ENCODE peak calls at places on chromosomes 4 and X, in five cellular contexts. H is tibial artery, G is GM12878, K is colonic mucosa, Y is fibroblast of lung. D is an unnamed sample.
A peak's percentile ranks its signal among the peaks of the same experiment; 100 is the strongest.

GRCh38 chr4:103915224-103915869 is 195.6 kb upstream of the TACR3 start:
- DNase-seq in H (no peak), G (peak; percentile 16), K (no peak), Y (peak; percentile 17), D (no peak)

GRCh38 chr4:127165971-127166370 is 466.8 kb upstream of the INTU start:
- DNase-seq in H (no peak), G (no peak), K (no peak), Y (no peak), D (no peak)

GRCh38 chr4:36385951-36386561 is 104.6 kb downstream of the DTHD1 start:
- DNase-seq in H (no peak), G (peak; percentile 63), K (no peak), Y (no peak), D (no peak)

GRCh38 chrX:49251325-49251724 is 13.2 kb downstream of the FOXP3 start:
- DNase-seq in H (no peak), G (no peak), K (no peak), Y (no peak), D (no peak)

GRCh38 chrX:38138157-38138556 is 82.5 kb downstream of the SRPX start:
- DNase-seq in H (no peak), G (no peak), K (no peak), Y (no peak), D (no peak)

GRCh38 chrX:111568817-111569216 is 57.4 kb downstream of the SERTM2 start:
- DNase-seq in H (no peak), G (no peak), K (no peak), Y (no peak), D (no peak)

GRCh38 chr4:38155589-38156294 is 195.5 kb downstream of the PTTG2 start:
- DNase-seq in H (no peak), G (no peak), K (peak; percentile 38), Y (peak; percentile 37), D (no peak)

GRCh38 chr4:135672202-135672601 is 1470.6 kb upstream of the PABPC4L start:
- DNase-seq in H (no peak), G (no peak), K (no peak), Y (no peak), D (no peak)

GRCh38 chr4:188037003-188037713 is 41.6 kb downstream of the ZFP42 start:
- DNase-seq in H (no peak), G (no peak), K (no peak), Y (peak; percentile 17), D (no peak)

GRCh38 chrX:97389761-97390192 is 506.1 kb downstream of the RPA4 start:
- DNase-seq in H (no peak), G (no peak), K (no peak), Y (peak; percentile 83), D (no peak)

GRCh38 chr4:16019666-16020065 is 56.7 kb upstream of the FGFBP2 start:
- DNase-seq in H (no peak), G (no peak), K (no peak), Y (no peak), D (no peak)

GRCh38 chr4:75919914-75920313 is 17.7 kb upstream of the PPEF2 start:
- DNase-seq in H (no peak), G (no peak), K (peak; percentile 84), Y (peak; percentile 74), D (no peak)

GRCh38 chr4:98283219-98284199 is 22.3 kb downstream of the RAP1GDS1 start:
- DNase-seq in H (no peak), G (no peak), K (no peak), Y (peak; percentile 66), D (no peak)

GRCh38 chrX:40154229-40154852 is 56.6 kb upstream of the BCOR start:
- DNase-seq in H (no peak), G (no peak), K (peak; percentile 25), Y (peak; percentile 53), D (peak; percentile 49)

GRCh38 chr4:23368081-23368697 is 521.7 kb downstream of the PPARGC1A start:
- DNase-seq in H (no peak), G (no peak), K (peak; percentile 50), Y (peak; percentile 8), D (no peak)

GRCh38 chrX:96764864-96765263 is 80.2 kb downstream of the DIAPH2 start:
- DNase-seq in H (no peak), G (no peak), K (no peak), Y (no peak), D (no peak)

GRCh38 chrX:74372272-74372671 is 49.0 kb upstream of the SLC16A2 start:
- DNase-seq in H (no peak), G (no peak), K (no peak), Y (no peak), D (no peak)

GRCh38 chr4:141486375-141486997 is 149.9 kb upstream of the IL15 start:
- DNase-seq in H (no peak), G (no peak), K (no peak), Y (peak; percentile 64), D (no peak)

GRCh38 chrX:107677501-107677901 is 49.2 kb downstream of the PRPS1 start:
- DNase-seq in H (no peak), G (no peak), K (no peak), Y (peak; percentile 42), D (no peak)

GRCh38 chr4:13642163-13642562 is 14.6 kb upstream of the BOD1L1 start:
- DNase-seq in H (no peak), G (no peak), K (no peak), Y (peak; percentile 64), D (no peak)

GRCh38 chrX:119654112-119654531 is 38.8 kb downstream of the SEPTIN6 start:
- DNase-seq in H (no peak), G (no peak), K (no peak), Y (peak; percentile 68), D (peak; percentile 74)

GRCh38 chr4:130025701-130026100 is 929.7 kb downstream of the C4orf33 start:
- DNase-seq in H (no peak), G (no peak), K (no peak), Y (no peak), D (no peak)

GRCh38 chrX:45485682-45486081 is 285.0 kb upstream of the DIPK2B start:
- DNase-seq in H (no peak), G (no peak), K (no peak), Y (no peak), D (no peak)

GRCh38 chr4:94345984-94346383 is 3.3 kb upstream of the HPGDS start:
- DNase-seq in H (no peak), G (no peak), K (no peak), Y (no peak), D (no peak)

GRCh38 chrX:130170752-130171445 is 863 bp upstream of the RAB33A start:
- DNase-seq in H (no peak), G (peak; percentile 39), K (peak; percentile 35), Y (no peak), D (peak; percentile 34)

GRCh38 chr4:6449746-6450369 is 22.6 kb downstream of the PPP2R2C start:
- DNase-seq in H (no peak), G (no peak), K (no peak), Y (no peak), D (no peak)

GRCh38 chr4:304987-305680 is at the start of gene ZNF732:
- DNase-seq in H (peak; percentile 26), G (no peak), K (peak; percentile 51), Y (peak; percentile 78), D (peak; percentile 39)

GRCh38 chr4:1305781-1306455 is 16.2 kb downstream of the MAEA start:
- DNase-seq in H (no peak), G (no peak), K (peak; percentile 77), Y (no peak), D (no peak)

GRCh38 chrX:149493567-149494562 is 11.2 kb downstream of the IDS start:
- DNase-seq in H (no peak), G (no peak), K (no peak), Y (no peak), D (no peak)

GRCh38 chr4:25702848-25703247 is 47.2 kb downstream of the SLC34A2 start:
- DNase-seq in H (peak; percentile 29), G (no peak), K (no peak), Y (peak; percentile 19), D (no peak)

GRCh38 chrX:21493226-21493850 is 119.1 kb downstream of the CNKSR2 start:
- DNase-seq in H (no peak), G (no peak), K (no peak), Y (peak; percentile 9), D (no peak)

GRCh38 chr4:5753366-5753765 is 42.4 kb downstream of the EVC start:
- DNase-seq in H (no peak), G (no peak), K (no peak), Y (no peak), D (no peak)

GRCh38 chr4:17869327-17869726 is 58.5 kb downstream of the NCAPG start:
- DNase-seq in H (no peak), G (no peak), K (no peak), Y (peak; percentile 2), D (no peak)

GRCh38 chrX:71660562-71661416 is 6.6 kb upstream of the LOC101059915 start:
- DNase-seq in H (no peak), G (no peak), K (peak; percentile 12), Y (no peak), D (no peak)

GRCh38 chr4:154332681-154333421 is 158.7 kb downstream of the DCHS2 start:
- DNase-seq in H (peak; percentile 22), G (peak; percentile 11), K (peak; percentile 20), Y (peak; percentile 20), D (peak; percentile 24)
- TF ChIP-seq CTCF in H (no peak), G (no peak), K (no peak), Y (no peak), D (no peak)

GRCh38 chr4:89306486-89307184 is 965 bp downstream of the GPRIN3 start:
- DNase-seq in H (no peak), G (no peak), K (peak; percentile 62), Y (no peak), D (no peak)
- H3K27ac ChIP-seq in H (no peak overlapping the region), G (no peak overlapping the region), K (peak overlapping the region; percentile 71), Y (no peak overlapping the region), D (no peak overlapping the region)

DNA sequence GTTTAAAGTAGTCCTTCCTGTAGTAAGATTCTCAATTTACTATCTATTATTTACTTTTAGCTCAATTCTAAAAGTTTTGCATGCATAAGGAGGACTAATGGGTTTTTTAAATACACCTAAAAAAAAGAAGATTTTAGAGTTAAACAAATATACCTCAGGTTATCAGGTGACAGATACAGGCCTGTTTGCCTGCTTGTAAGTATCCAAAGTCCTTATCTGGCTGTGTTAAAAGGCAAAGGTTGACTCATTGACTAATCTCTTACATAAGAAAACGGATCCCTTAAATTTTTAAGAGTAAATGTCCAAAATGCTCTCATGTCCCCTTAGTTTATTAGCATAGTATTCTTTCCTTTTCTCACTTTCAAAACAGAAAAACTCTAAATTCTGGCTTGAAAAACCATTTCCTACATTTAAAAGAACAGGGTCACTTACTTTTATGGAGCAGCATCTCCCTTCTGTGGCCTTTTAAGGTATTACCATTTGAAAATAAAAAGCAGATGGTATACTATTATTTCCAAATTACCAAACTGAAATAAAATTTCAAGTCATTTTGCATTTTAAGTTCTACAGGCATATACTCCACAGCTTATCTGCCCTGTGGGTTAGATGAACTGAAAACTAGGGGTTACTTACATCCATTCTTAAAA is 4.5 kb downstream of the CBR4 start:
- DNase-seq in H (no peak), G (no peak), K (no peak), Y (peak; percentile 51), D (no peak)
- TF ChIP-seq CTCF in H (no peak), G (peak; percentile 22), K (no peak), Y (no peak), D (no peak)

DNA sequence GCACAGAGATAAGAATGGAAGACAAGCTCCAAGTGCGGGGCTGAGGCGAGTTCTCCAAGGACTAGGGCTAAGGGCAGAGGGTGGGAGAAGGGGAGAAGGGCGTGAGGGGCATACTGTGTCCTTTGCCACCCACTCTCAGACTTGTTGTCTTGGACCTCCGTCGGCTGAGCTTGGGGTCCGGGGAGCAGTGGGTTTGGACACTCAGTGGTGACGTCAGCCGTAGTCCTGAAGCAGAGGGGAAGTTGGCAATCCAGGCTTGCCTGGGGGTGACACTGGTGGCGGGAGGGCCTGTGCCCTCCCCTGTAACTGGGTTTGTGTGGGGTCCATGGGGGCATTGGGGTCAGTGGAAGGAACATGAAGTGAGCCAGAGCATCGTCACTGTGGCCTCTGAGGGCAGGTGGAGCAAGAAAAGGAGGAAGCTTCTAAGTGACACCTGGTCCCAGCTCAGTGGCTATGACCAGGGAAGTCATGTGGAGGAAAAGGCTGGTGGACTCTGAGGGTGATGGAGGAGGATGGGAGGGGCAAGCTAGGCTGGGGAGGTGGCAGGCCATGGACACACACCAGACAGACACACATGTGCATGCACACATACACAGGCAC is 17.6 kb downstream of the CD99 start:
- DNase-seq in H (no peak), G (no peak), K (no peak), Y (no peak), D (no peak)
- H3K27ac ChIP-seq in H (no peak overlapping the region), G (no peak overlapping the region), K (no peak overlapping the region), Y (peak overlapping the region; percentile 76), D (no peak overlapping the region)